ENCODE peak calls at places on chromosomes 11 and 22, in six cellular contexts. One of them, this sample, is unnamed.

GRCh38 chr22:39818050-39818449 is 75.5 kb downstream of the ENTHD1 start:
- DNase-seq in skeletal muscle cell: peak
- DNase-seq in sciatic nerve: no peak
- DNase-seq in T-cell: no peak
- DNase-seq in M059J: peak
- DNase-seq in globus pallidus: no peak
- DNase-seq in this sample: peak

GRCh38 chr22:45263790-45264269 is 20.9 kb upstream of the UPK3A start:
- DNase-seq in skeletal muscle cell: peak
- DNase-seq in sciatic nerve: peak
- DNase-seq in T-cell: no peak
- DNase-seq in M059J: peak
- DNase-seq in globus pallidus: peak
- DNase-seq in this sample: no peak

GRCh38 chr22:36311386-36312085 is 58.6 kb downstream of the APOL1 start:
- DNase-seq in skeletal muscle cell: no peak
- DNase-seq in sciatic nerve: no peak
- DNase-seq in T-cell: no peak
- DNase-seq in M059J: peak
- DNase-seq in globus pallidus: no peak
- DNase-seq in this sample: no peak

GRCh38 chr11:12042215-12042676 is 33.8 kb upstream of the DKK3 start:
- DNase-seq in skeletal muscle cell: peak
- DNase-seq in sciatic nerve: no peak
- DNase-seq in T-cell: no peak
- DNase-seq in M059J: peak
- DNase-seq in globus pallidus: no peak
- DNase-seq in this sample: peak

GRCh38 chr11:37320921-37321320 is 722.9 kb upstream of the RAG2 start:
- DNase-seq in skeletal muscle cell: no peak
- DNase-seq in sciatic nerve: no peak
- DNase-seq in T-cell: no peak
- DNase-seq in M059J: peak
- DNase-seq in globus pallidus: no peak
- DNase-seq in this sample: no peak

GRCh38 chr22:35638408-35638807 is 9.8 kb upstream of the APOL6 start:
- DNase-seq in skeletal muscle cell: no peak
- DNase-seq in sciatic nerve: peak
- DNase-seq in T-cell: no peak
- DNase-seq in M059J: peak
- DNase-seq in globus pallidus: peak
- DNase-seq in this sample: no peak

GRCh38 chr11:59144096-59144495 is 1.4 kb downstream of the FAM111A start:
- DNase-seq in skeletal muscle cell: no peak
- DNase-seq in sciatic nerve: no peak
- DNase-seq in T-cell: no peak
- DNase-seq in M059J: peak
- DNase-seq in globus pallidus: peak
- DNase-seq in this sample: no peak

GRCh38 chr11:121024989-121025388 is 1.1 kb downstream of the TBCEL start:
- DNase-seq in skeletal muscle cell: no peak
- DNase-seq in sciatic nerve: no peak
- DNase-seq in T-cell: no peak
- DNase-seq in M059J: peak
- DNase-seq in globus pallidus: no peak
- DNase-seq in this sample: no peak

GRCh38 chr22:30754971-30755759 is 60.5 kb downstream of the OSBP2 start:
- DNase-seq in skeletal muscle cell: peak
- DNase-seq in sciatic nerve: no peak
- DNase-seq in T-cell: peak
- DNase-seq in M059J: peak
- DNase-seq in globus pallidus: peak
- DNase-seq in this sample: peak